ENCODE peak calls at places on chromosomes 2 and 18, in six cellular contexts. One of them, this sample, is unnamed.
A peak's percentile ranks its signal among the peaks of the same experiment; 100 is the strongest.

GRCh38 chr2:188399159-188399558 is 107.5 kb downstream of the GULP1 start:
- DNase-seq in endothelial cell of umbilical vein: no peak
- DNase-seq in activated T-cell treated with anti-CD3 and anti-CD28 coated beads for 48 hours: no peak
- DNase-seq in stimulated activated CD8-positive, alpha-beta memory T cell treated with anti-CD3 and anti-CD28 coated beads, Interleukin-4, amount 100 ng/mL, for 4 hours: no peak
- DNase-seq in adrenal gland: no peak
- DNase-seq in NCI-H345: no peak
- DNase-seq in this sample: no peak

GRCh38 chr2:12430036-12430795 is 286.5 kb upstream of the TRIB2 start:
- DNase-seq in endothelial cell of umbilical vein: no peak
- DNase-seq in activated T-cell treated with anti-CD3 and anti-CD28 coated beads for 48 hours: no peak
- DNase-seq in stimulated activated CD8-positive, alpha-beta memory T cell treated with anti-CD3 and anti-CD28 coated beads, Interleukin-4, amount 100 ng/mL, for 4 hours: no peak
- DNase-seq in adrenal gland: no peak
- DNase-seq in NCI-H345: no peak
- DNase-seq in this sample: no peak

GRCh38 chr18:23311346-23312103 is 141.6 kb upstream of the RIOK3 start:
- DNase-seq in endothelial cell of umbilical vein: peak; percentile 97
- DNase-seq in activated T-cell treated with anti-CD3 and anti-CD28 coated beads for 48 hours: no peak
- DNase-seq in stimulated activated CD8-positive, alpha-beta memory T cell treated with anti-CD3 and anti-CD28 coated beads, Interleukin-4, amount 100 ng/mL, for 4 hours: no peak
- DNase-seq in adrenal gland: peak; percentile 89
- DNase-seq in NCI-H345: no peak
- DNase-seq in this sample: no peak

GRCh38 chr2:28377201-28377816 is 15.3 kb upstream of the FOSL2 start:
- DNase-seq in endothelial cell of umbilical vein: no peak
- DNase-seq in activated T-cell treated with anti-CD3 and anti-CD28 coated beads for 48 hours: no peak
- DNase-seq in stimulated activated CD8-positive, alpha-beta memory T cell treated with anti-CD3 and anti-CD28 coated beads, Interleukin-4, amount 100 ng/mL, for 4 hours: no peak
- DNase-seq in adrenal gland: no peak
- DNase-seq in NCI-H345: peak; percentile 50
- DNase-seq in this sample: no peak

GRCh38 chr2:183519371-183520056 is 395.3 kb downstream of the NUP35 start:
- DNase-seq in endothelial cell of umbilical vein: no peak
- DNase-seq in activated T-cell treated with anti-CD3 and anti-CD28 coated beads for 48 hours: no peak
- DNase-seq in stimulated activated CD8-positive, alpha-beta memory T cell treated with anti-CD3 and anti-CD28 coated beads, Interleukin-4, amount 100 ng/mL, for 4 hours: no peak
- DNase-seq in adrenal gland: no peak
- DNase-seq in NCI-H345: peak; percentile 7
- DNase-seq in this sample: no peak

GRCh38 chr2:164917296-164917903 is 37.9 kb downstream of the SLC38A11 start:
- DNase-seq in endothelial cell of umbilical vein: peak; percentile 73
- DNase-seq in activated T-cell treated with anti-CD3 and anti-CD28 coated beads for 48 hours: no peak
- DNase-seq in stimulated activated CD8-positive, alpha-beta memory T cell treated with anti-CD3 and anti-CD28 coated beads, Interleukin-4, amount 100 ng/mL, for 4 hours: no peak
- DNase-seq in adrenal gland: peak; percentile 62
- DNase-seq in NCI-H345: peak; percentile 46
- DNase-seq in this sample: no peak

GRCh38 chr18:23259701-23260661 is 124.7 kb downstream of the CABLES1 start:
- DNase-seq in endothelial cell of umbilical vein: peak; percentile 99
- DNase-seq in activated T-cell treated with anti-CD3 and anti-CD28 coated beads for 48 hours: no peak
- DNase-seq in stimulated activated CD8-positive, alpha-beta memory T cell treated with anti-CD3 and anti-CD28 coated beads, Interleukin-4, amount 100 ng/mL, for 4 hours: no peak
- DNase-seq in adrenal gland: peak; percentile 60
- DNase-seq in NCI-H345: peak; percentile 93
- DNase-seq in this sample: no peak

GRCh38 chr2:63500398-63500797 is 87.9 kb downstream of the WDPCP start:
- DNase-seq in endothelial cell of umbilical vein: no peak
- DNase-seq in activated T-cell treated with anti-CD3 and anti-CD28 coated beads for 48 hours: no peak
- DNase-seq in stimulated activated CD8-positive, alpha-beta memory T cell treated with anti-CD3 and anti-CD28 coated beads, Interleukin-4, amount 100 ng/mL, for 4 hours: no peak
- DNase-seq in adrenal gland: no peak
- DNase-seq in NCI-H345: no peak
- DNase-seq in this sample: no peak

GRCh38 chr2:201542291-201542690 is 90.8 kb downstream of the STRADB start:
- DNase-seq in endothelial cell of umbilical vein: no peak
- DNase-seq in activated T-cell treated with anti-CD3 and anti-CD28 coated beads for 48 hours: no peak
- DNase-seq in stimulated activated CD8-positive, alpha-beta memory T cell treated with anti-CD3 and anti-CD28 coated beads, Interleukin-4, amount 100 ng/mL, for 4 hours: no peak
- DNase-seq in adrenal gland: no peak
- DNase-seq in NCI-H345: no peak
- DNase-seq in this sample: no peak

GRCh38 chr2:22600166-22600565 is 784.8 kb upstream of the KLHL29 start:
- DNase-seq in endothelial cell of umbilical vein: no peak
- DNase-seq in activated T-cell treated with anti-CD3 and anti-CD28 coated beads for 48 hours: no peak
- DNase-seq in stimulated activated CD8-positive, alpha-beta memory T cell treated with anti-CD3 and anti-CD28 coated beads, Interleukin-4, amount 100 ng/mL, for 4 hours: no peak
- DNase-seq in adrenal gland: no peak
- DNase-seq in NCI-H345: no peak
- DNase-seq in this sample: no peak

GRCh38 chr2:41709702-41710599 is 337.9 kb upstream of the PKDCC start:
- DNase-seq in endothelial cell of umbilical vein: no peak
- DNase-seq in activated T-cell treated with anti-CD3 and anti-CD28 coated beads for 48 hours: no peak
- DNase-seq in stimulated activated CD8-positive, alpha-beta memory T cell treated with anti-CD3 and anti-CD28 coated beads, Interleukin-4, amount 100 ng/mL, for 4 hours: no peak
- DNase-seq in adrenal gland: no peak
- DNase-seq in NCI-H345: no peak
- DNase-seq in this sample: no peak

GRCh38 chr2:182652326-182652725 is 63.7 kb upstream of the DNAJC10 start:
- DNase-seq in endothelial cell of umbilical vein: no peak
- DNase-seq in activated T-cell treated with anti-CD3 and anti-CD28 coated beads for 48 hours: no peak
- DNase-seq in stimulated activated CD8-positive, alpha-beta memory T cell treated with anti-CD3 and anti-CD28 coated beads, Interleukin-4, amount 100 ng/mL, for 4 hours: no peak
- DNase-seq in adrenal gland: no peak
- DNase-seq in NCI-H345: no peak
- DNase-seq in this sample: no peak

GRCh38 chr18:10035306-10035991 is 121.6 kb downstream of the VAPA start:
- DNase-seq in endothelial cell of umbilical vein: no peak
- DNase-seq in activated T-cell treated with anti-CD3 and anti-CD28 coated beads for 48 hours: no peak
- DNase-seq in stimulated activated CD8-positive, alpha-beta memory T cell treated with anti-CD3 and anti-CD28 coated beads, Interleukin-4, amount 100 ng/mL, for 4 hours: no peak
- DNase-seq in adrenal gland: no peak
- DNase-seq in NCI-H345: no peak
- DNase-seq in this sample: no peak

GRCh38 chr2:27716301-27717069 is 52.8 kb downstream of the SLC4A1AP start:
- DNase-seq in endothelial cell of umbilical vein: no peak
- DNase-seq in activated T-cell treated with anti-CD3 and anti-CD28 coated beads for 48 hours: no peak
- DNase-seq in stimulated activated CD8-positive, alpha-beta memory T cell treated with anti-CD3 and anti-CD28 coated beads, Interleukin-4, amount 100 ng/mL, for 4 hours: no peak
- DNase-seq in adrenal gland: no peak
- DNase-seq in NCI-H345: no peak
- DNase-seq in this sample: no peak

GRCh38 chr2:10457846-10458563 is 9.9 kb upstream of the ODC1 start:
- DNase-seq in endothelial cell of umbilical vein: no peak
- DNase-seq in activated T-cell treated with anti-CD3 and anti-CD28 coated beads for 48 hours: no peak
- DNase-seq in stimulated activated CD8-positive, alpha-beta memory T cell treated with anti-CD3 and anti-CD28 coated beads, Interleukin-4, amount 100 ng/mL, for 4 hours: no peak
- DNase-seq in adrenal gland: peak; percentile 63
- DNase-seq in NCI-H345: no peak
- DNase-seq in this sample: no peak

GRCh38 chr2:136243638-136244557 is 125.9 kb upstream of the CXCR4 start:
- DNase-seq in endothelial cell of umbilical vein: no peak
- DNase-seq in activated T-cell treated with anti-CD3 and anti-CD28 coated beads for 48 hours: no peak
- DNase-seq in stimulated activated CD8-positive, alpha-beta memory T cell treated with anti-CD3 and anti-CD28 coated beads, Interleukin-4, amount 100 ng/mL, for 4 hours: no peak
- DNase-seq in adrenal gland: peak; percentile 76
- DNase-seq in NCI-H345: no peak
- DNase-seq in this sample: no peak

GRCh38 chr2:176473177-176473576 is 203.9 kb downstream of the MTX2 start:
- DNase-seq in endothelial cell of umbilical vein: peak; percentile 58
- DNase-seq in activated T-cell treated with anti-CD3 and anti-CD28 coated beads for 48 hours: no peak
- DNase-seq in stimulated activated CD8-positive, alpha-beta memory T cell treated with anti-CD3 and anti-CD28 coated beads, Interleukin-4, amount 100 ng/mL, for 4 hours: no peak
- DNase-seq in adrenal gland: peak; percentile 47
- DNase-seq in NCI-H345: peak; percentile 94
- DNase-seq in this sample: no peak

GRCh38 chr2:140526575-140526974 is 1604.2 kb downstream of the LRP1B start:
- DNase-seq in endothelial cell of umbilical vein: peak; percentile 43
- DNase-seq in activated T-cell treated with anti-CD3 and anti-CD28 coated beads for 48 hours: no peak
- DNase-seq in stimulated activated CD8-positive, alpha-beta memory T cell treated with anti-CD3 and anti-CD28 coated beads, Interleukin-4, amount 100 ng/mL, for 4 hours: no peak
- DNase-seq in adrenal gland: no peak
- DNase-seq in NCI-H345: no peak
- DNase-seq in this sample: no peak

GRCh38 chr2:230849633-230850357 is 14.9 kb upstream of the ITM2C start:
- DNase-seq in endothelial cell of umbilical vein: peak; percentile 26
- DNase-seq in activated T-cell treated with anti-CD3 and anti-CD28 coated beads for 48 hours: peak; percentile 69
- DNase-seq in stimulated activated CD8-positive, alpha-beta memory T cell treated with anti-CD3 and anti-CD28 coated beads, Interleukin-4, amount 100 ng/mL, for 4 hours: peak; percentile 29
- DNase-seq in adrenal gland: no peak
- DNase-seq in NCI-H345: no peak
- DNase-seq in this sample: no peak

GRCh38 chr2:53275743-53276142 is 491.9 kb upstream of the CHAC2 start:
- DNase-seq in endothelial cell of umbilical vein: no peak
- DNase-seq in activated T-cell treated with anti-CD3 and anti-CD28 coated beads for 48 hours: no peak
- DNase-seq in stimulated activated CD8-positive, alpha-beta memory T cell treated with anti-CD3 and anti-CD28 coated beads, Interleukin-4, amount 100 ng/mL, for 4 hours: no peak
- DNase-seq in adrenal gland: no peak
- DNase-seq in NCI-H345: no peak
- DNase-seq in this sample: no peak

GRCh38 chr2:67048314-67048713 is 348.8 kb upstream of the ETAA1 start:
- DNase-seq in endothelial cell of umbilical vein: no peak
- DNase-seq in activated T-cell treated with anti-CD3 and anti-CD28 coated beads for 48 hours: no peak
- DNase-seq in stimulated activated CD8-positive, alpha-beta memory T cell treated with anti-CD3 and anti-CD28 coated beads, Interleukin-4, amount 100 ng/mL, for 4 hours: no peak
- DNase-seq in adrenal gland: no peak
- DNase-seq in NCI-H345: no peak
- DNase-seq in this sample: no peak

GRCh38 chr18:59065684-59066083 is 74.0 kb upstream of the SEC11C start:
- DNase-seq in endothelial cell of umbilical vein: no peak
- DNase-seq in activated T-cell treated with anti-CD3 and anti-CD28 coated beads for 48 hours: no peak
- DNase-seq in stimulated activated CD8-positive, alpha-beta memory T cell treated with anti-CD3 and anti-CD28 coated beads, Interleukin-4, amount 100 ng/mL, for 4 hours: no peak
- DNase-seq in adrenal gland: no peak
- DNase-seq in NCI-H345: no peak
- DNase-seq in this sample: no peak

GRCh38 chr18:45353530-45353929 is 261.7 kb upstream of the SLC14A2 start:
- DNase-seq in endothelial cell of umbilical vein: no peak
- DNase-seq in activated T-cell treated with anti-CD3 and anti-CD28 coated beads for 48 hours: no peak
- DNase-seq in stimulated activated CD8-positive, alpha-beta memory T cell treated with anti-CD3 and anti-CD28 coated beads, Interleukin-4, amount 100 ng/mL, for 4 hours: no peak
- DNase-seq in adrenal gland: no peak
- DNase-seq in NCI-H345: no peak
- DNase-seq in this sample: no peak

GRCh38 chr2:94993176-94994062 is 32.1 kb upstream of the MAL start:
- DNase-seq in endothelial cell of umbilical vein: no peak
- DNase-seq in activated T-cell treated with anti-CD3 and anti-CD28 coated beads for 48 hours: no peak
- DNase-seq in stimulated activated CD8-positive, alpha-beta memory T cell treated with anti-CD3 and anti-CD28 coated beads, Interleukin-4, amount 100 ng/mL, for 4 hours: no peak
- DNase-seq in adrenal gland: no peak
- DNase-seq in NCI-H345: no peak
- DNase-seq in this sample: no peak

GRCh38 chr2:70930371-70931329 is 5.0 kb upstream of the ATP6V1B1 start:
- DNase-seq in endothelial cell of umbilical vein: no peak
- DNase-seq in activated T-cell treated with anti-CD3 and anti-CD28 coated beads for 48 hours: no peak
- DNase-seq in stimulated activated CD8-positive, alpha-beta memory T cell treated with anti-CD3 and anti-CD28 coated beads, Interleukin-4, amount 100 ng/mL, for 4 hours: no peak
- DNase-seq in adrenal gland: peak; percentile 10
- DNase-seq in NCI-H345: no peak
- DNase-seq in this sample: no peak

GRCh38 chr2:197889041-197889440 is 84.6 kb downstream of the PLCL1 start:
- DNase-seq in endothelial cell of umbilical vein: peak; percentile 77
- DNase-seq in activated T-cell treated with anti-CD3 and anti-CD28 coated beads for 48 hours: no peak
- DNase-seq in stimulated activated CD8-positive, alpha-beta memory T cell treated with anti-CD3 and anti-CD28 coated beads, Interleukin-4, amount 100 ng/mL, for 4 hours: no peak
- DNase-seq in adrenal gland: no peak
- DNase-seq in NCI-H345: no peak
- DNase-seq in this sample: peak; percentile 31

GRCh38 chr2:42834161-42834560 is 41.8 kb upstream of the HAAO start:
- DNase-seq in endothelial cell of umbilical vein: no peak
- DNase-seq in activated T-cell treated with anti-CD3 and anti-CD28 coated beads for 48 hours: no peak
- DNase-seq in stimulated activated CD8-positive, alpha-beta memory T cell treated with anti-CD3 and anti-CD28 coated beads, Interleukin-4, amount 100 ng/mL, for 4 hours: no peak
- DNase-seq in adrenal gland: no peak
- DNase-seq in NCI-H345: no peak
- DNase-seq in this sample: no peak

GRCh38 chr18:59467497-59467896 is 108.4 kb upstream of the LMAN1 start:
- DNase-seq in endothelial cell of umbilical vein: no peak
- DNase-seq in activated T-cell treated with anti-CD3 and anti-CD28 coated beads for 48 hours: no peak
- DNase-seq in stimulated activated CD8-positive, alpha-beta memory T cell treated with anti-CD3 and anti-CD28 coated beads, Interleukin-4, amount 100 ng/mL, for 4 hours: no peak
- DNase-seq in adrenal gland: no peak
- DNase-seq in NCI-H345: no peak
- DNase-seq in this sample: no peak

GRCh38 chr2:210199186-210199765 is 26.0 kb downstream of the ACADL start:
- DNase-seq in endothelial cell of umbilical vein: peak; percentile 37
- DNase-seq in activated T-cell treated with anti-CD3 and anti-CD28 coated beads for 48 hours: no peak
- DNase-seq in stimulated activated CD8-positive, alpha-beta memory T cell treated with anti-CD3 and anti-CD28 coated beads, Interleukin-4, amount 100 ng/mL, for 4 hours: no peak
- DNase-seq in adrenal gland: no peak
- DNase-seq in NCI-H345: peak; percentile 25
- DNase-seq in this sample: no peak

GRCh38 chr2:135840601-135841000 is 3.6 kb upstream of the LCT start:
- DNase-seq in endothelial cell of umbilical vein: peak; percentile 35
- DNase-seq in activated T-cell treated with anti-CD3 and anti-CD28 coated beads for 48 hours: no peak
- DNase-seq in stimulated activated CD8-positive, alpha-beta memory T cell treated with anti-CD3 and anti-CD28 coated beads, Interleukin-4, amount 100 ng/mL, for 4 hours: no peak
- DNase-seq in adrenal gland: no peak
- DNase-seq in NCI-H345: no peak
- DNase-seq in this sample: no peak

GRCh38 chr2:138779451-138780440 is at the start of gene NXPH2:
- DNase-seq in endothelial cell of umbilical vein: no peak
- DNase-seq in activated T-cell treated with anti-CD3 and anti-CD28 coated beads for 48 hours: no peak
- DNase-seq in stimulated activated CD8-positive, alpha-beta memory T cell treated with anti-CD3 and anti-CD28 coated beads, Interleukin-4, amount 100 ng/mL, for 4 hours: no peak
- DNase-seq in adrenal gland: no peak
- DNase-seq in NCI-H345: no peak
- DNase-seq in this sample: no peak

GRCh38 chr2:235493775-235494715 is at the start of gene AGAP1:
- DNase-seq in endothelial cell of umbilical vein: peak; percentile 83
- DNase-seq in activated T-cell treated with anti-CD3 and anti-CD28 coated beads for 48 hours: peak; percentile 21
- DNase-seq in stimulated activated CD8-positive, alpha-beta memory T cell treated with anti-CD3 and anti-CD28 coated beads, Interleukin-4, amount 100 ng/mL, for 4 hours: no peak
- DNase-seq in adrenal gland: peak; percentile 89
- DNase-seq in NCI-H345: peak; percentile 90
- DNase-seq in this sample: no peak

GRCh38 chr2:88082781-88083180 is 15.2 kb downstream of the SMYD1 start:
- DNase-seq in endothelial cell of umbilical vein: no peak
- DNase-seq in activated T-cell treated with anti-CD3 and anti-CD28 coated beads for 48 hours: no peak
- DNase-seq in stimulated activated CD8-positive, alpha-beta memory T cell treated with anti-CD3 and anti-CD28 coated beads, Interleukin-4, amount 100 ng/mL, for 4 hours: no peak
- DNase-seq in adrenal gland: no peak
- DNase-seq in NCI-H345: no peak
- DNase-seq in this sample: no peak

GRCh38 chr2:118763797-118764196 is 83.7 kb downstream of the EN1 start:
- DNase-seq in endothelial cell of umbilical vein: no peak
- DNase-seq in activated T-cell treated with anti-CD3 and anti-CD28 coated beads for 48 hours: no peak
- DNase-seq in stimulated activated CD8-positive, alpha-beta memory T cell treated with anti-CD3 and anti-CD28 coated beads, Interleukin-4, amount 100 ng/mL, for 4 hours: no peak
- DNase-seq in adrenal gland: no peak
- DNase-seq in NCI-H345: no peak
- DNase-seq in this sample: no peak

GRCh38 chr2:129174143-129174542 is 805.3 kb upstream of the RAB6C start:
- DNase-seq in endothelial cell of umbilical vein: no peak
- DNase-seq in activated T-cell treated with anti-CD3 and anti-CD28 coated beads for 48 hours: no peak
- DNase-seq in stimulated activated CD8-positive, alpha-beta memory T cell treated with anti-CD3 and anti-CD28 coated beads, Interleukin-4, amount 100 ng/mL, for 4 hours: no peak
- DNase-seq in adrenal gland: no peak
- DNase-seq in NCI-H345: no peak
- DNase-seq in this sample: no peak